ENCODE peak calls at places on chromosome X, in ten cellular contexts. B is neural progenitor cell; U is heart left ventricle; X is GM23338; K is AG04450; G is heart right ventricle; S is mesendoderm; F is Panc1; M is CD8-positive, alpha-beta T cell; O is GM23248. W is an unnamed sample.
A peak's percentile ranks its signal among the peaks of the same experiment; 100 is the strongest.

GRCh38 chrX:148500428-148501120 is at the start of gene AFF2:
- DNase-seq in B (peak; percentile 81), U (no peak), X (peak; percentile 55), K (no peak), G (peak; percentile 16), S (peak; percentile 38), F (no peak), M (no peak), O (peak; percentile 63), W (no peak)

GRCh38 chrX:131621650-131622049 is 77.8 kb downstream of the OR13H1 start:
- DNase-seq in B (no peak), U (no peak), X (no peak), K (no peak), G (no peak), S (no peak), F (no peak), M (no peak), O (no peak), W (no peak)

GRCh38 chrX:111568356-111568755 is 56.9 kb downstream of the SERTM2 start:
- DNase-seq in B (peak; percentile 59), U (no peak), X (peak; percentile 63), K (no peak), G (no peak), S (peak; percentile 67), F (no peak), M (no peak), O (peak; percentile 21), W (no peak)

GRCh38 chrX:81120270-81120935 is 81.3 kb downstream of the HMGN5 start:
- DNase-seq in B (no peak), U (no peak), X (no peak), K (no peak), G (no peak), S (no peak), F (no peak), M (no peak), O (no peak), W (no peak)

GRCh38 chrX:123731987-123732678 is 719 bp downstream of the THOC2 start:
- DNase-seq in B (peak; percentile 23), U (no peak), X (peak; percentile 5), K (no peak), G (no peak), S (peak; percentile 28), F (no peak), M (peak; percentile 1), O (peak; percentile 72), W (no peak)

GRCh38 chrX:153922932-153923857 is 2.9 kb downstream of the ARHGAP4 start:
- DNase-seq in B (peak; percentile 41), U (peak; percentile 84), X (peak; percentile 32), K (peak; percentile 20), G (peak; percentile 82), S (no peak), F (no peak), M (no peak), O (peak; percentile 56), W (no peak)

GRCh38 chrX:66728818-66729271 is 90.0 kb upstream of the EDA2R start:
- DNase-seq in B (peak; percentile 75), U (peak; percentile 41), X (peak; percentile 68), K (peak; percentile 27), G (peak; percentile 13), S (peak; percentile 76), F (no peak), M (peak; percentile 16), O (peak; percentile 83), W (peak; percentile 36)

GRCh38 chrX:152831391-152831790 is 528 bp downstream of the NSDHL start:
- DNase-seq in B (no peak), U (no peak), X (no peak), K (no peak), G (no peak), S (no peak), F (no peak), M (no peak), O (peak; percentile 22), W (no peak)

GRCh38 chrX:71056857-71057256 is 11.3 kb downstream of the SNX12 start:
- DNase-seq in B (no peak), U (no peak), X (no peak), K (no peak), G (no peak), S (no peak), F (no peak), M (no peak), O (peak; percentile 62), W (no peak)
- H3K27ac ChIP-seq in B (no peak overlapping the region), U (no peak overlapping the region), X (no peak overlapping the region), K (peak overlapping the region; percentile 39), G (no peak overlapping the region), S (no peak overlapping the region), F (no peak overlapping the region), M (no peak overlapping the region), O (peak overlapping the region; percentile 84), W (no peak overlapping the region)

GRCh38 chrX:45774961-45775360 is 574.3 kb upstream of the DIPK2B start:
- DNase-seq in B (no peak), U (peak; percentile 41), X (no peak), K (no peak), G (no peak), S (no peak), F (no peak), M (no peak), O (peak; percentile 88), W (no peak)

GRCh38 chrX:45769919-45770582 is 569.4 kb upstream of the DIPK2B start:
- DNase-seq in B (peak; percentile 26), U (peak; percentile 67), X (no peak), K (peak; percentile 71), G (peak; percentile 43), S (no peak), F (no peak), M (no peak), O (peak; percentile 89), W (no peak)

GRCh38 chrX:45771114-45771513 is 570.4 kb upstream of the DIPK2B start:
- DNase-seq in B (no peak), U (no peak), X (no peak), K (peak; percentile 75), G (no peak), S (no peak), F (peak; percentile 89), M (no peak), O (peak; percentile 91), W (no peak)

GRCh38 chrX:45768666-45769065 is 568.0 kb upstream of the DIPK2B start:
- DNase-seq in B (no peak), U (no peak), X (no peak), K (no peak), G (no peak), S (no peak), F (no peak), M (no peak), O (peak; percentile 45), W (no peak)

GRCh38 chrX:45771560-45772340 is 571.1 kb upstream of the DIPK2B start:
- DNase-seq in B (no peak), U (no peak), X (no peak), K (peak; percentile 36), G (peak; percentile 9), S (no peak), F (no peak), M (peak; percentile 26), O (peak; percentile 83), W (peak; percentile 53)
- H3K27ac ChIP-seq in B (no peak overlapping the region), U (peak overlapping the region; percentile 80), X (no peak overlapping the region), K (peak overlapping the region; percentile 68), G (peak overlapping the region; percentile 74), S (no peak overlapping the region), F (peak overlapping the region; percentile 94), M (peak overlapping the region; percentile 57), O (peak overlapping the region; percentile 97), W (peak overlapping the region; percentile 61)

GRCh38 chrX:22090181-22090580 is 58.1 kb downstream of the PHEX start:
- DNase-seq in B (no peak), U (no peak), X (no peak), K (peak; percentile 36), G (no peak), S (no peak), F (no peak), M (no peak), O (peak; percentile 60), W (no peak)

GRCh38 chrX:22093550-22093949 is 61.4 kb downstream of the PHEX start:
- DNase-seq in B (no peak), U (no peak), X (no peak), K (no peak), G (no peak), S (no peak), F (no peak), M (no peak), O (no peak), W (no peak)

GRCh38 chrX:22097295-22097694 is 65.2 kb downstream of the PHEX start:
- DNase-seq in B (no peak), U (no peak), X (no peak), K (peak; percentile 67), G (no peak), S (no peak), F (no peak), M (no peak), O (peak; percentile 63), W (no peak)

DNA sequence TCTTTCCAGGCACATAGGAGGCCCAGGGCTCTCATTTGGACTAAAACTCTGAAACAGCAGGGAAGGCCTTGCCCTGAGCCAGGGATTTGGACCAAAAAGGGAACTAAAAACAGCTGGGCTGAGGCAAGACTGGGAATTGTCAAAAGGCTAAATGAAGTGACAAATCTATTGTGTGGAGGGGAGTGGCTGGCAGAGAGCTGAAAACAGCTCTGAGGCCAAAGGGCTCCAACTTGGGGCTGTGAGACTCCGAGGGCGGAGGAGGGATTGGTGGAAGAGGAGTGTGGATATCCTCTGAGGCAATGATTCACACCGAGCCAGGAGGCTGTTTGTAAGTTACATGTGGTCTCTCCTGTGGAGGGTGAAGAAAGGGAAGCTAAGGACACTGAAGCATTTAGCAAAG is 63.2 kb downstream of the PHEX start:
- DNase-seq in B (peak; percentile 76), U (peak; percentile 41), X (no peak), K (no peak), G (no peak), S (no peak), F (no peak), M (no peak), O (peak; percentile 77), W (no peak)
- H3K27ac ChIP-seq in B (no peak overlapping the region), U (no peak overlapping the region), X (no peak overlapping the region), K (no peak overlapping the region), G (no peak overlapping the region), S (no peak overlapping the region), F (no peak overlapping the region), M (no peak overlapping the region), O (peak overlapping the region; percentile 72), W (no peak overlapping the region)

GRCh38 chrX:38871129-38872029 is 70.1 kb downstream of the MID1IP1 start:
- DNase-seq in B (peak; percentile 43), U (no peak), X (peak; percentile 85), K (no peak), G (no peak), S (peak; percentile 74), F (no peak), M (no peak), O (no peak), W (no peak)

GRCh38 chrX:38868941-38869378 is 67.7 kb downstream of the MID1IP1 start:
- DNase-seq in B (no peak), U (no peak), X (no peak), K (no peak), G (no peak), S (no peak), F (no peak), M (no peak), O (peak; percentile 86), W (no peak)

DNA sequence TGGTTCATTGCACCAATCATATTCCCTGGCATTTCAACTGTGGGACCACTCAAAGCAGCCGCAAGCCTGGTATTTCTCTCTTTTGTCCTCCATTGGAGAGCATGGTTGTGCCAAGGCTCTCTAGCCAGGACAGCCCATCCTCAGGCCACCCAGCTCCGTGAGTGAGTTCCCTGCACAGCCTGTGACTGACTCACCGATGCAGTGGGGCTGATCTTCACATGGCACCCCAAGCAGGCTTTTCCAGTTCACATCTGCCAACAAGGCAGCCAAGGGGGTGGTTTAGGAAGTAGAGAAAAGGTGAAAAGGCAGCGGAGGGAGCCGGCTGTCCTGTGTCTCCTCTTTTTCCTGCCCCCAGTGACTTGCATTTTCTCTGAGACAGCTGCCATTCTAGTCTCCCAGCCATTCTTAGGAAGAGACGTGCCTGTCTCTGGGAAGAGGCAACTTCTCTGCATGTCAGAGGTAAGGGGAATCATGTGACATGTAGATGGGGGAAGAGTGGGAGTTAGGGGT is 69.2 kb downstream of the MID1IP1 start:
- DNase-seq in B (no peak), U (no peak), X (peak; percentile 45), K (no peak), G (no peak), S (peak; percentile 55), F (no peak), M (no peak), O (no peak), W (no peak)
- H3K27ac ChIP-seq in B (no peak overlapping the region), U (no peak overlapping the region), X (peak overlapping the region; percentile 92), K (no peak overlapping the region), G (no peak overlapping the region), S (peak overlapping the region; percentile 80), F (no peak overlapping the region), M (no peak overlapping the region), O (no peak overlapping the region), W (no peak overlapping the region)

W was measured in CD4-positive, alpha-beta T cell.